ENCODE peak calls at places on chromosomes 13 and 19, in ten cellular contexts. L is mucosa of descending colon; S is right cardiac atrium; K is colonic mucosa; G is IMR-90; E is CD8-positive, alpha-beta memory T cell; O is mammary epithelial cell; Z is uterus; A is neural progenitor cell; C is SK-N-SH. F is an unnamed sample.

GRCh38 chr13:41668130-41668757 is 210.9 kb downstream of the RGCC start:
- DNase-seq in L (no peak), S (peak; percentile 23), K (peak; percentile 50), G (peak; percentile 95), E (peak; percentile 1), O (peak; percentile 82), Z (peak; percentile 72), A (peak; percentile 86), C (peak; percentile 61), F (peak; percentile 87)

GRCh38 chr13:109704771-109705628 is 81.4 kb downstream of the IRS2 start:
- DNase-seq in L (peak; percentile 71), S (peak; percentile 52), K (peak; percentile 55), G (no peak), E (no peak), O (peak; percentile 49), Z (peak; percentile 26), A (no peak), C (no peak), F (no peak)

GRCh38 chr13:112466132-112467025 is 90.2 kb downstream of the SPACA7 start:
- DNase-seq in L (peak; percentile 35), S (no peak), K (no peak), G (no peak), E (no peak), O (no peak), Z (no peak), A (no peak), C (no peak), F (no peak)

GRCh38 chr13:78029891-78030290 is 111.3 kb upstream of the EDNRB start:
- DNase-seq in L (no peak), S (no peak), K (no peak), G (no peak), E (no peak), O (no peak), Z (no peak), A (peak; percentile 23), C (no peak), F (no peak)

GRCh38 chr13:51501592-51502205 is 48.9 kb upstream of the INTS6 start:
- DNase-seq in L (no peak), S (no peak), K (no peak), G (peak; percentile 70), E (no peak), O (peak; percentile 54), Z (no peak), A (no peak), C (no peak), F (no peak)

GRCh38 chr13:29081036-29081435 is 260.9 kb downstream of the MTUS2 start:
- DNase-seq in L (no peak), S (no peak), K (no peak), G (no peak), E (no peak), O (no peak), Z (no peak), A (no peak), C (no peak), F (no peak)

GRCh38 chr19:6794817-6795431 is 22.4 kb downstream of the VAV1 start:
- DNase-seq in L (no peak), S (no peak), K (no peak), G (no peak), E (no peak), O (no peak), Z (no peak), A (no peak), C (no peak), F (no peak)

GRCh38 chr13:25927363-25927762 is 124.5 kb downstream of the SHISA2 start:
- DNase-seq in L (no peak), S (no peak), K (no peak), G (no peak), E (no peak), O (no peak), Z (no peak), A (no peak), C (no peak), F (no peak)

GRCh38 chr19:12828494-12828893 is 5.9 kb downstream of the RTBDN start:
- DNase-seq in L (peak; percentile 62), S (no peak), K (peak; percentile 63), G (no peak), E (no peak), O (no peak), Z (no peak), A (peak; percentile 79), C (peak; percentile 92), F (peak; percentile 77)

DNA sequence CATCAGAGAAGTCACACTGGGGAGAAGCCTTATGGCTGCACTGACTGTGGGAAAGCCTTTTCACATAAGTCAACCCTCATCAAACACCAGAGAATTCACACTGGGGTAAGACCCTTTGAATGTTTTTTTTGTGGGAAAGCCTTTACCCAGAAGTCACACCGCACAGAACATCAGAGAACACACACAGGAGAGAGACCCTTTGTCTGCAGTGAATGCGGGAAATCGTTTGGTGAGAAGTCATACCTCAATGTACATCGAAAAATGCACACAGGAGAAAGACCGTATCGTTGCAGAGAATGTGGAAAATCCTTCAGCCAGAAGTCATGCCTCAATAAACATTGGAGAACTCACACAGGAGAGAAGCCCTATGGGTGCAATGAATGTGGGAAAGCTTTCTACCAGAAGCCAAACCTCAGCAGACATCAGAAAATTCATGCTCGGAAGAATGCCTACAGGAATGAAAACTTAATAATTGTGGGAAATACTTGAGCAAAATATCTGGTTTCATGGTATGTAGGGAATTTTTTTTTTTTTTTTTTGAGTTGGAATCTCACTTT is 30.7 kb downstream of the ZNF793 start:
- DNase-seq in L (no peak), S (no peak), K (no peak), G (no peak), E (no peak), O (peak; percentile 3), Z (no peak), A (no peak), C (no peak), F (no peak)
- H3K9me3 ChIP-seq in L (peaks cover 93% of the 10 kb centered on the region), S (peaks cover 22% of the 10 kb centered on the region), K (peaks cover 3% of the 10 kb centered on the region), G (peaks cover 41% of the 10 kb centered on the region), E (peaks cover 19% of the 10 kb centered on the region), O (peaks cover 33% of the 10 kb centered on the region), Z (peaks cover 70% of the 10 kb centered on the region), A (peaks cover 42% of the 10 kb centered on the region), C (peaks cover 32% of the 10 kb centered on the region), F (peaks cover 18% of the 10 kb centered on the region)

GRCh38 chr19:802888-803561 is 5.8 kb downstream of the PTBP1 start:
- DNase-seq in L (no peak), S (no peak), K (no peak), G (no peak), E (no peak), O (no peak), Z (no peak), A (no peak), C (no peak), F (no peak)

GRCh38 chr19:801861-802496 is 4.7 kb downstream of the PTBP1 start:
- DNase-seq in L (no peak), S (peak; percentile 56), K (no peak), G (peak; percentile 44), E (no peak), O (peak; percentile 17), Z (no peak), A (no peak), C (no peak), F (no peak)

GRCh38 chr19:801030-801860 is 4.0 kb downstream of the PTBP1 start:
- DNase-seq in L (peak; percentile 74), S (peak; percentile 89), K (peak; percentile 55), G (no peak), E (peak; percentile 32), O (peak; percentile 56), Z (peak; percentile 64), A (no peak), C (peak; percentile 80), F (no peak)

GRCh38 chr19:803686-804418 is 6.6 kb downstream of the PTBP1 start:
- DNase-seq in L (no peak), S (peak; percentile 31), K (no peak), G (no peak), E (no peak), O (no peak), Z (no peak), A (no peak), C (no peak), F (no peak)

DNA sequence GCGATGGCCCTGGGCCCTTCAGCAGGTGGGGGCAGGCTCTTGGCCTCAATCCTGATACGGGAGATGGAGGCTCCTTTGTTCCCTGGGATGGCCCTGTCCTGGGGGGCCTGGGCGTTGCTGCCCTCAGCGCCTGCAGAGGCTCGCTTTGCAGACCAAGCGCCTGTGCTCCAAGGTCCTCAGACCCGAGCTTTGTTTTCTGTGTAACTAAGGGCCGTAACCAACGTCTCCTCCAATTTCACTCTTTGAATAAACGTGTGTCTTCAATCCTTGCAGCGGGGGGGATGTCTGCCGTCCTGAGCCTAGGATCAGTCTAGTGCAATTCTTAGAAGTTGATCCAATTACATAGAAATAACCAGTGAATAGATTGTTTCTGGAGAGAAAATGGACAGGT is 5.2 kb downstream of the PTBP1 start:
- DNase-seq in L (no peak), S (no peak), K (no peak), G (no peak), E (no peak), O (no peak), Z (no peak), A (peak; percentile 35), C (no peak), F (no peak)
- H3K4me1 ChIP-seq in L (peaks cover 39% of the 10 kb centered on the region), S (peaks cover 15% of the 10 kb centered on the region), K (peaks cover 28% of the 10 kb centered on the region), G (peaks cover 30% of the 10 kb centered on the region), E (peaks cover 54% of the 10 kb centered on the region), O (peaks cover 34% of the 10 kb centered on the region), Z (peaks cover 46% of the 10 kb centered on the region), A (peaks cover 39% of the 10 kb centered on the region), C (peaks cover 29% of the 10 kb centered on the region), F (peaks cover 3% of the 10 kb centered on the region)

DNA sequence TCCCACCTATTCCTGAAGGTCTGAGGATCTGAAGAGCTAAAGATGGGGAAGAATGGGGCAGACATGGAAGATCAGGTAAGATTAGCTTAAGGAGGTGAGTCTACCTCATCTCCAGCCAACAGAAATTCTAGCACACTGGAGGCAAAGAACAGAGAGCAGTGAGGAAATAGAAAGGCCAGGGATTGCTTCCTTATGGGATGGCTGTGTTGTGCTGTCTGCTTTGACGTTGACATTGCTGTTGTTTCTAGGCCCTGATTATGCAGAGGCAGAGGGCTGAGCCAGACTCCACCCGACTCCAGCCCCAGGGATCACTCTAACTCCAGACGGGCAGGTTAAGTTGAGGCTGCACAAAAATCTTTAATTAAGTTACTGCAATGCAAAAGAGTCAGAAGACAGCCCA is 24.1 kb downstream of the CRYL1 start:
- DNase-seq in L (no peak), S (no peak), K (no peak), G (no peak), E (no peak), O (no peak), Z (no peak), A (no peak), C (no peak), F (no peak)
- H3K9me3 ChIP-seq in L (no peaks in the 10 kb centered on the region), S (no peaks in the 10 kb centered on the region), K (no peaks in the 10 kb centered on the region), G (peaks cover 2% of the 10 kb centered on the region), E (no peaks in the 10 kb centered on the region), O (no peaks in the 10 kb centered on the region), Z (no peaks in the 10 kb centered on the region), A (no peaks in the 10 kb centered on the region), C (peaks cover 10% of the 10 kb centered on the region), F (peaks cover 6% of the 10 kb centered on the region)

DNA sequence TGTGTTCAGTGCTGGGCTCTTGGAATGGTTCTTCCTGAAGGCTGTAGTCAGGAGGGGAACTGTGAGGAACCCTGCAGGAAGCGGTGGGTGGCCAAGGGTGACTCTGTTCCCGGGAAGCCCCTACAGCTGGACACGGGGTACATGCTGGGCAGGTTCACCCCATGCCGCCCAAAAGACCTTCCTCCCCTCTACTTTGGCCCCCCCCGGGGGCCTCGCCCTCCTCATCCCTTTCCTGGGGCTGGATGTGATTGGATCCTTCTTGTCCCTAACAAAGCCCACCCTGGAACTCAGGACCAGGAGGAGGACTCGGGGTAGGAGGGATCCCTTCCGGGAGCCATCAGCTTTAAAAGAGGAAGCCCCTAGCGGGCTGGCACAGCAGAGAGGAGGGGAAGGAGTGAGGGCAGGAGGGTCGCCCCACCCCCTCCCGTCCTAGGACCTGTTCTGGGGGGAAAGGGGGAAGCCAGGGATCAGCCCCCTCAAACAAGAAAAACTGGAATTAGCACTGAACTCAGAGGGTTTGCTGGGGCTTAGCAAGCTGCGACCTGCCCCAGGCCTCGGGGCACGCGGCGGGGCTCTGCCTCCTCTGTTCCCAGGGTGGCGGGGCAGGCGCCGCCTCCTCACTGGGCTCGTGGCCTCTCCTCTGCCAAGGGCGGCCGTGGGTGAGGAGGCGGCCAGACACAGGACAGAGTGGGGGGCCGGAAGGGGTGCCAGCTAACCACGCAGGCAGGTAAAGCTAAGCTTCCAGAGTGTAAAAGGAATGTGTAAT is 4.0 kb downstream of the CEBPA start:
- DNase-seq in L (peak; percentile 52), S (no peak), K (no peak), G (no peak), E (no peak), O (peak; percentile 80), Z (no peak), A (no peak), C (peak; percentile 41), F (no peak)
- H3K4me1 ChIP-seq in L (peaks cover 20% of the 10 kb centered on the region), S (no peaks in the 10 kb centered on the region), K (peaks cover 8% of the 10 kb centered on the region), G (peaks cover 3% of the 10 kb centered on the region), E (no peaks in the 10 kb centered on the region), O (peaks cover 48% of the 10 kb centered on the region), Z (no peaks in the 10 kb centered on the region), A (peaks cover 17% of the 10 kb centered on the region), C (no peaks in the 10 kb centered on the region), F (peaks cover 19% of the 10 kb centered on the region)